ENCODE peak calls at places on chromosomes 5 and 9, in six cellular contexts. One of them, this sample, is unnamed.

GRCh38 chr9:87420884-87421283 is 76.8 kb upstream of the DAPK1 start:
- DNase-seq in right atrium auricular region: no peak
- DNase-seq in neural progenitor cell: no peak
- DNase-seq in psoas muscle: no peak
- DNase-seq in IMR-90: no peak
- DNase-seq in stomach: no peak
- DNase-seq in this sample: no peak

GRCh38 chr5:42995152-42995751 is 44.9 kb downstream of the ANXA2R start:
- DNase-seq in neural progenitor cell: peak; percentile 33
- DNase-seq in IMR-90: peak; percentile 38
- DNase-seq in psoas muscle: no peak
- DNase-seq in stomach: no peak
- DNase-seq in right atrium auricular region: no peak
- DNase-seq in this sample: no peak

GRCh38 chr5:138109463-138110265 is 25.8 kb downstream of the WNT8A start:
- DNase-seq in IMR-90: peak; percentile 2
- DNase-seq in right atrium auricular region: no peak
- DNase-seq in neural progenitor cell: no peak
- DNase-seq in stomach: no peak
- DNase-seq in psoas muscle: no peak
- DNase-seq in this sample: peak; percentile 38

GRCh38 chr9:121336705-121337104 is 33.3 kb downstream of the STOM start:
- DNase-seq in stomach: no peak
- DNase-seq in psoas muscle: no peak
- DNase-seq in neural progenitor cell: no peak
- DNase-seq in IMR-90: no peak
- DNase-seq in right atrium auricular region: no peak
- DNase-seq in this sample: no peak

GRCh38 chr9:8772302-8772701 is 972.7 kb upstream of the DMAC1 start:
- DNase-seq in IMR-90: no peak
- DNase-seq in neural progenitor cell: no peak
- DNase-seq in psoas muscle: no peak
- DNase-seq in right atrium auricular region: no peak
- DNase-seq in stomach: no peak
- DNase-seq in this sample: no peak

GRCh38 chr9:126584611-126585010 is 29.1 kb upstream of the LMX1B start:
- DNase-seq in stomach: no peak
- DNase-seq in right atrium auricular region: no peak
- DNase-seq in psoas muscle: no peak
- DNase-seq in IMR-90: no peak
- DNase-seq in neural progenitor cell: no peak
- DNase-seq in this sample: no peak

GRCh38 chr5:9869616-9870288 is 239.6 kb upstream of the TAS2R1 start:
- DNase-seq in IMR-90: peak; percentile 92
- DNase-seq in neural progenitor cell: no peak
- DNase-seq in stomach: no peak
- DNase-seq in psoas muscle: no peak
- DNase-seq in right atrium auricular region: no peak
- DNase-seq in this sample: peak; percentile 31

GRCh38 chr5:159263569-159263905 is 447 bp downstream of the UBLCP1 start:
- DNase-seq in neural progenitor cell: no peak
- DNase-seq in IMR-90: no peak
- DNase-seq in stomach: no peak
- DNase-seq in psoas muscle: no peak
- DNase-seq in right atrium auricular region: no peak
- DNase-seq in this sample: no peak

GRCh38 chr5:151471276-151471675 is 23.9 kb downstream of the SLC36A1 start:
- DNase-seq in neural progenitor cell: no peak
- DNase-seq in right atrium auricular region: no peak
- DNase-seq in psoas muscle: no peak
- DNase-seq in stomach: no peak
- DNase-seq in IMR-90: peak; percentile 47
- DNase-seq in this sample: no peak

GRCh38 chr9:99870126-99870525 is 36.3 kb upstream of the STX17 start:
- DNase-seq in right atrium auricular region: no peak
- DNase-seq in psoas muscle: no peak
- DNase-seq in neural progenitor cell: no peak
- DNase-seq in stomach: no peak
- DNase-seq in IMR-90: peak; percentile 20
- DNase-seq in this sample: no peak

GRCh38 chr9:108095496-108095895 is 605.9 kb upstream of the KLF4 start:
- DNase-seq in stomach: no peak
- DNase-seq in IMR-90: no peak
- DNase-seq in neural progenitor cell: no peak
- DNase-seq in right atrium auricular region: no peak
- DNase-seq in psoas muscle: no peak
- DNase-seq in this sample: no peak

GRCh38 chr9:108100571-108100970 is 611.0 kb upstream of the KLF4 start:
- DNase-seq in neural progenitor cell: no peak
- DNase-seq in right atrium auricular region: no peak
- DNase-seq in IMR-90: no peak
- DNase-seq in stomach: no peak
- DNase-seq in psoas muscle: no peak
- DNase-seq in this sample: no peak

GRCh38 chr9:108101410-108101809 is 611.8 kb upstream of the KLF4 start:
- DNase-seq in neural progenitor cell: no peak
- DNase-seq in psoas muscle: no peak
- DNase-seq in IMR-90: no peak
- DNase-seq in stomach: no peak
- DNase-seq in right atrium auricular region: no peak
- DNase-seq in this sample: no peak

GRCh38 chr9:108103294-108103693 is 613.7 kb upstream of the KLF4 start:
- DNase-seq in stomach: no peak
- DNase-seq in IMR-90: peak; percentile 63
- DNase-seq in right atrium auricular region: no peak
- DNase-seq in psoas muscle: no peak
- DNase-seq in neural progenitor cell: no peak
- DNase-seq in this sample: no peak

GRCh38 chr9:108099854-108100253 is 610.3 kb upstream of the KLF4 start:
- DNase-seq in right atrium auricular region: no peak
- DNase-seq in neural progenitor cell: no peak
- DNase-seq in stomach: no peak
- DNase-seq in psoas muscle: no peak
- DNase-seq in IMR-90: no peak
- DNase-seq in this sample: no peak
- TF ChIP-seq CTCF in right atrium auricular region: no peak
- TF ChIP-seq CTCF in neural progenitor cell: no peak
- TF ChIP-seq CTCF in stomach: no peak
- TF ChIP-seq CTCF in psoas muscle: no peak
- TF ChIP-seq CTCF in IMR-90: no peak
- TF ChIP-seq CTCF in this sample: no peak

GRCh38 chr9:119302988-119303698 is 66.1 kb downstream of the BRINP1 start:
- DNase-seq in psoas muscle: no peak
- DNase-seq in right atrium auricular region: no peak
- DNase-seq in neural progenitor cell: no peak
- DNase-seq in IMR-90: no peak
- DNase-seq in stomach: no peak
- DNase-seq in this sample: no peak

DNA sequence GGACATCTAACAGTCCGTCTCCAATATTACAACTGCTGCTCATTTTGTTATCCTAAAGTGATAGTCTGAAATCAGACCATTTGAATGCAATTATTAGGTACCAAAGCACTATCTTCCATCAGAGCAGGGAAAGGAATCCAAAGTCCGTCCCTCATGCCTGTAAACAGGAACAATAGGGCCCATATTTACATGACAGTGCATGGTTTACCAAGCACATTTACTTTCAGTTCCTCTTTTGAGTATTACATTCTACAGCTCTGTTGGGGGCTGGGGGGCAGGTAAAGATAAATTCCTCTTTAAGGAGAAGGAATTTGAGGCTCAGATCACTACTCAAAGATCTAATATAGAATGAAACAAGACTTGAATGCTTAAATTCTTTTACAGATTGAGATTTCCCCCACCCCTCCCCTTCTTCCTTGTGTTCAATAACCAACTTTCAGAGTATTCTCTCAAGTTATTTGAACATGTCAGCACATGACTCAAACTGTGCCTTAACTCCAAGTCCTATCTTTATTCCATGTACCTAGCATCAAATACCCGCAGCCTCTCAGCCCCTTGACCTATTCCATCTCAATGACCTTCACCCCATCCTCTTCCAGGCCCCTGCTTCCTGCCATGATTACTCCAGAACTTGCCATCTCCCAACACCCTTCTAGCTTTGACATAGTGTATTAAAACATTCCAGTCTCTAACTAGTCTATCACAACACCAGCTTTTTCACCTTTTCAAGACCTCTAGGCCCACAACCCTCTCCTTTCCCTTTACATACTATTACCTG is 71.0 kb downstream of the BRINP1 start:
- DNase-seq in psoas muscle: no peak
- DNase-seq in right atrium auricular region: no peak
- DNase-seq in neural progenitor cell: peak; percentile 49
- DNase-seq in stomach: no peak
- DNase-seq in IMR-90: no peak
- DNase-seq in this sample: no peak
- H3K4me3 ChIP-seq in psoas muscle: no peak overlapping the region
- H3K4me3 ChIP-seq in right atrium auricular region: no peak overlapping the region
- H3K4me3 ChIP-seq in neural progenitor cell: no peak overlapping the region
- H3K4me3 ChIP-seq in stomach: no peak overlapping the region
- H3K4me3 ChIP-seq in IMR-90: no peak overlapping the region
- H3K4me3 ChIP-seq in this sample: no peak overlapping the region

GRCh38 chr9:124008855-124009834 is 2.4 kb upstream of the LHX2 start:
- DNase-seq in neural progenitor cell: peak; percentile 86
- DNase-seq in IMR-90: no peak
- DNase-seq in stomach: no peak
- DNase-seq in right atrium auricular region: no peak
- DNase-seq in psoas muscle: no peak
- DNase-seq in this sample: no peak
- H3K27me3 ChIP-seq in neural progenitor cell: peaks cover 100% of the 10 kb centered on the region
- H3K27me3 ChIP-seq in IMR-90: peaks cover 96% of the 10 kb centered on the region
- H3K27me3 ChIP-seq in stomach: peaks cover 100% of the 10 kb centered on the region
- H3K27me3 ChIP-seq in right atrium auricular region: peaks cover 44% of the 10 kb centered on the region
- H3K27me3 ChIP-seq in psoas muscle: peaks cover 98% of the 10 kb centered on the region
- H3K27me3 ChIP-seq in this sample: peaks cover 98% of the 10 kb centered on the region

DNA sequence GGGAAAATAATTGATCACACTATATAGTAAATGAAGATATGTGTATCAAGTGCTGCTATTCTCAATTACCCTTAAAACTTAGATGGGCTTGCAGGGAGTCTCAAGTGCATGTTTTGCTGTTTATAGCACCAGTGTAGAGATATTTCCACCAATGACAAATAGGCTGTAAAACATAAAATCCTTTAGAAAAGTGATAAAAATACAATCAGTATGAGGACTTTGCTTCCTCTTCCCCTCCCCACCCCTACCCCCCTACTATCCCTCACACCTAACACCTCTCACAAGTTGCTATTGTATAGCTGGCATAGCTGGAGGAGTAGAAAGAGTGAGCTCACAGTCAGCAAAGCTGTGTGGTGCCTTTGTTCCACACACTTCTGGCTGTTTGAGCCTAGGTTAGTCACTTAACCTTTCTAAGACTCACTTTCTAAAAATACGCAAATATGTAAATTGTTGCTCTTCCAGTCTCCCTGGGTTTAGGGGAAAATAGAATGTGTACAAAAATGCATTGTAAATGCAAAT is 93.1 kb downstream of the PDE4D start:
- DNase-seq in neural progenitor cell: peak; percentile 50
- DNase-seq in IMR-90: no peak
- DNase-seq in stomach: no peak
- DNase-seq in right atrium auricular region: no peak
- DNase-seq in psoas muscle: no peak
- DNase-seq in this sample: no peak
- TF ChIP-seq CTCF in neural progenitor cell: no peak
- TF ChIP-seq CTCF in IMR-90: no peak
- TF ChIP-seq CTCF in stomach: no peak
- TF ChIP-seq CTCF in right atrium auricular region: peak; percentile 11
- TF ChIP-seq CTCF in psoas muscle: no peak
- TF ChIP-seq CTCF in this sample: no peak

GRCh38 chr5:6496207-6496584 is 47.5 kb downstream of the UBE2QL1 start:
- DNase-seq in IMR-90: no peak
- DNase-seq in right atrium auricular region: no peak
- DNase-seq in neural progenitor cell: no peak
- DNase-seq in psoas muscle: no peak
- DNase-seq in stomach: no peak
- DNase-seq in this sample: no peak
- H3K4me3 ChIP-seq in IMR-90: no peak overlapping the region
- H3K4me3 ChIP-seq in right atrium auricular region: no peak overlapping the region
- H3K4me3 ChIP-seq in neural progenitor cell: no peak overlapping the region
- H3K4me3 ChIP-seq in psoas muscle: no peak overlapping the region
- H3K4me3 ChIP-seq in stomach: no peak overlapping the region
- H3K4me3 ChIP-seq in this sample: no peak overlapping the region

DNA sequence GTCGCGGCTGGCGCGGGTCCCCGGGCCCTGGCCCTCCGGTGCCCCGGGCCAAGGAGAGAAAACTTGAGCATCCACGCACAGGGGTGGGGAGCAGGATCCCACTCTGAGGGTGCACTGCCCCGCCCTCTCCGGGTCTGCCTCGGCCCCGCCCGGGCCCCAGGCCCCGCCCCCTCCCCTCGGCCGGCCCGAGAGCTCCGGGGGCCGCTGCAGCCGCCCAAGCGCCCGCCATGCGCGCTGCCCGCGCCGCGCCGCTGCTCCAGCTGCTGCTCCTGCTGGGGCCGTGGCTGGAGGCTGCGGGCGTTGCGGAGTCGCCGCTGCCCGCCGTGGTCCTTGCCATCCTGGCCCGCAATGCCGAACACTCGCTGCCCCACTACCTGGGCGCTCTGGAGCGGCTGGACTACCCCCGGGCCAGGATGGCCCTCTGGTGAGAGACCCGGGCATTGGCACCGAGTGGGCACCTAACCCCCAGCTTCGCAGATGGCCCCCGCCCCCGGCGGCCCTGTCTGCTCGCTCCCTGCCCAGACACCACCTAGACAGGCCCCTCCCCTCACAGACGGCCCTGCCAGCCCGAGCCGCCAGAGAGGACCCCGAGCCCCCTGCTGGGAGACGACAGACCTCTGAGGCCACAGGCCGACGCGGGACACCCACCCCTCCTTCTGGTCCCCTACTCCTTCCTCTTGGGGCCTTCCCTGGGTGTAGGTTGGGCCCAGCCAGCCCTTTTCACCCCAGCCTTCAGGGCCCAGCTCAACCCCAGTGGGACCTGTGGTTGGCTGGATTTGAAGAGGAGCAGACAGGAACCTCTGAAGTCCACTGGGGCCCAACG is at the start of gene CERCAM:
- DNase-seq in neural progenitor cell: peak; percentile 81
- DNase-seq in psoas muscle: peak; percentile 69
- DNase-seq in IMR-90: peak; percentile 25
- DNase-seq in right atrium auricular region: no peak
- DNase-seq in stomach: peak; percentile 55
- DNase-seq in this sample: no peak
- H3K27me3 ChIP-seq in neural progenitor cell: peaks cover 88% of the 10 kb centered on the region
- H3K27me3 ChIP-seq in psoas muscle: peaks cover 15% of the 10 kb centered on the region
- H3K27me3 ChIP-seq in IMR-90: peaks cover 8% of the 10 kb centered on the region
- H3K27me3 ChIP-seq in right atrium auricular region: no peaks in the 10 kb centered on the region
- H3K27me3 ChIP-seq in stomach: peaks cover 40% of the 10 kb centered on the region
- H3K27me3 ChIP-seq in this sample: peaks cover 6% of the 10 kb centered on the region